ENCODE peak calls at places on chromosome 6, in seven cellular contexts. S is A172; O is EL; H is endothelial cell of umbilical vein; I is activated T-helper 1 cell treated with anti-CD3 and anti-CD28 coated beads, Interleukin-2, amount 50 U/mL, for 16 hours; B is CD8-positive, alpha-beta memory T cell; M is activated naive CD4-positive, alpha-beta T cell treated with anti-CD3 and anti-CD28 coated beads, Interleukin-2, amount 50 U/mL, for 16 hours. R is an unnamed sample.

GRCh38 chr6:52552278-52552643 is 24.6 kb downstream of the TRAM2 start:
- DNase-seq in S (no peak), O (peak), H (no peak), I (no peak), B (no peak), M (no peak), R (no peak)

GRCh38 chr6:157469378-157469777 is 88.4 kb downstream of the ZDHHC14 start:
- DNase-seq in S (no peak), O (no peak), H (no peak), I (no peak), B (no peak), M (no peak), R (no peak)

GRCh38 chr6:75794954-75795739 is 46.1 kb downstream of the MYO6 start:
- DNase-seq in S (no peak), O (no peak), H (no peak), I (no peak), B (no peak), M (no peak), R (no peak)

GRCh38 chr6:149028767-149029405 is 282.1 kb downstream of the UST start:
- DNase-seq in S (peak), O (peak), H (peak), I (no peak), B (peak), M (peak), R (peak)

GRCh38 chr6:158653577-158654354 is 3.9 kb downstream of the SYTL3 start:
- DNase-seq in S (no peak), O (no peak), H (no peak), I (peak), B (peak), M (peak), R (no peak)

GRCh38 chr6:160121981-160122380 is 366 bp downstream of the SLC22A1 start:
- DNase-seq in S (no peak), O (no peak), H (no peak), I (no peak), B (no peak), M (no peak), R (no peak)

GRCh38 chr6:56953597-56954388 is 1.1 kb upstream of the BEND6 start:
- DNase-seq in S (no peak), O (no peak), H (peak), I (no peak), B (peak), M (no peak), R (no peak)

GRCh38 chr6:81938014-81938761 is 185.7 kb upstream of the TENT5A start:
- DNase-seq in S (peak), O (peak), H (peak), I (no peak), B (no peak), M (no peak), R (peak)

GRCh38 chr6:884570-884969 is 191.6 kb upstream of the EXOC2 start:
- DNase-seq in S (peak), O (no peak), H (no peak), I (no peak), B (no peak), M (no peak), R (no peak)

GRCh38 chr6:21085643-21086042 is 507.9 kb upstream of the SOX4 start:
- DNase-seq in S (no peak), O (no peak), H (no peak), I (no peak), B (no peak), M (no peak), R (no peak)

GRCh38 chr6:146901940-146902816 is 302.0 kb upstream of the STXBP5 start:
- DNase-seq in S (no peak), O (peak), H (peak), I (no peak), B (no peak), M (no peak), R (no peak)

GRCh38 chr6:4616311-4616710 is 159.9 kb upstream of the CDYL start:
- DNase-seq in S (no peak), O (no peak), H (no peak), I (no peak), B (no peak), M (no peak), R (no peak)

R was measured in HTR-8/SVneo.